ENCODE peak calls at places on chromosome 4, in six cellular contexts. One of them, this sample, is unnamed.

GRCh38 chr4:8641256-8641655 is 48.7 kb downstream of the CPZ start:
- DNase-seq in Caco-2: no peak
- DNase-seq in astrocyte of the spinal cord: no peak
- DNase-seq in uterus: no peak
- DNase-seq in upper lobe of left lung: peak
- DNase-seq in HL-60: no peak
- DNase-seq in this sample: no peak

GRCh38 chr4:62522273-62522672 is 1322.1 kb downstream of the ADGRL3 start:
- DNase-seq in Caco-2: no peak
- DNase-seq in astrocyte of the spinal cord: no peak
- DNase-seq in uterus: no peak
- DNase-seq in upper lobe of left lung: peak
- DNase-seq in HL-60: no peak
- DNase-seq in this sample: no peak

GRCh38 chr4:73127839-73128448 is 58.4 kb upstream of the COX18 start:
- DNase-seq in Caco-2: peak
- DNase-seq in astrocyte of the spinal cord: no peak
- DNase-seq in uterus: no peak
- DNase-seq in upper lobe of left lung: no peak
- DNase-seq in HL-60: no peak
- DNase-seq in this sample: peak

GRCh38 chr4:54095110-54095800 is 4.7 kb upstream of the GSX2 start:
- DNase-seq in Caco-2: no peak
- DNase-seq in astrocyte of the spinal cord: no peak
- DNase-seq in uterus: no peak
- DNase-seq in upper lobe of left lung: no peak
- DNase-seq in HL-60: no peak
- DNase-seq in this sample: no peak

GRCh38 chr4:122469457-122469856 is 12.9 kb upstream of the IL2 start:
- DNase-seq in Caco-2: no peak
- DNase-seq in astrocyte of the spinal cord: no peak
- DNase-seq in uterus: no peak
- DNase-seq in upper lobe of left lung: no peak
- DNase-seq in HL-60: no peak
- DNase-seq in this sample: no peak

GRCh38 chr4:188986271-188986689 is 847.0 kb downstream of the TRIML1 start:
- DNase-seq in Caco-2: no peak
- DNase-seq in astrocyte of the spinal cord: peak
- DNase-seq in uterus: no peak
- DNase-seq in upper lobe of left lung: no peak
- DNase-seq in HL-60: no peak
- DNase-seq in this sample: peak

GRCh38 chr4:96739101-96739500 is 899.2 kb downstream of the PDHA2 start:
- DNase-seq in Caco-2: no peak
- DNase-seq in astrocyte of the spinal cord: peak
- DNase-seq in uterus: no peak
- DNase-seq in upper lobe of left lung: no peak
- DNase-seq in HL-60: no peak
- DNase-seq in this sample: no peak

GRCh38 chr4:182083681-182084410 is 159.4 kb upstream of the TENM3 start:
- DNase-seq in Caco-2: no peak
- DNase-seq in astrocyte of the spinal cord: no peak
- DNase-seq in uterus: no peak
- DNase-seq in upper lobe of left lung: no peak
- DNase-seq in HL-60: no peak
- DNase-seq in this sample: no peak

GRCh38 chr4:121072080-121072835 is at the start of gene NDNF:
- DNase-seq in Caco-2: peak
- DNase-seq in astrocyte of the spinal cord: peak
- DNase-seq in uterus: peak
- DNase-seq in upper lobe of left lung: peak
- DNase-seq in HL-60: peak
- DNase-seq in this sample: peak

GRCh38 chr4:155742310-155743015 is 16.4 kb upstream of the GUCY1B1 start:
- DNase-seq in Caco-2: no peak
- DNase-seq in astrocyte of the spinal cord: no peak
- DNase-seq in uterus: no peak
- DNase-seq in upper lobe of left lung: no peak
- DNase-seq in HL-60: no peak
- DNase-seq in this sample: no peak
- TF ChIP-seq CTCF in Caco-2: no peak
- TF ChIP-seq CTCF in astrocyte of the spinal cord: peak
- TF ChIP-seq CTCF in uterus: no peak
- TF ChIP-seq CTCF in upper lobe of left lung: no peak
- TF ChIP-seq CTCF in HL-60: no peak
- TF ChIP-seq CTCF in this sample: no peak

GRCh38 chr4:190020790-190021717 is 6.0 kb downstream of the FRG2 start:
- DNase-seq in Caco-2: no peak
- DNase-seq in astrocyte of the spinal cord: peak
- DNase-seq in uterus: no peak
- DNase-seq in upper lobe of left lung: peak
- DNase-seq in HL-60: no peak
- DNase-seq in this sample: peak
- H3K4me3 ChIP-seq in Caco-2: no peak
- H3K4me3 ChIP-seq in astrocyte of the spinal cord: peak
- H3K4me3 ChIP-seq in uterus: no peak
- H3K4me3 ChIP-seq in upper lobe of left lung: peak
- H3K4me3 ChIP-seq in HL-60: no peak
- H3K4me3 ChIP-seq in this sample: no peak

DNA sequence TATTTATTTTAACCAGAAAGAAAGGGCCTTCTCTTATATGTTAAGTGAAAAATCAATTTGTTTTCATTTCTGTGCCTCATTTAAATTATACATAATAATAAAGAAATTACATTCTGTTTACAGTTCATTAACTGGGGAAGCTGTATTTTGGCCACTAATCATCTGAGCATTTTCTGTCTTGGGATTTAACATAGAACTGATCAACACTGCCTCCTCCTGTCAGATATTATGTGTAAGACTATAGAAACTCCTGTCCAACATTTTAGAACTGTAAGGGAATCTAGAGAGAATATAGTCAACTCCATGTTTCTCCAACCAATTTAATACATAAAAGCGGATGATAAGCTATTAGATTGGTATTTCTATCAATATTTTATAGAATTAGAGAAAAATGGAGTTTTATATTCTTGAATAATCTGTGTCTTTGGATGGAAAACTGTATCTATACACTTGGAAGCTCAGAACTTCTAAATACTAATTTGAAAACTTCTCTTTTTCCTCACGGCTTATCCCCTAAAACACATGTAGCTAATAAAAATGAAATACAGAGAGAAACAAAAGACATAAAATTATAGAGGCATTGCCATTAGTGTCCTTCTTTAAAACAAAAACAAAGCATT is 33.0 kb downstream of the ENPEP start:
- DNase-seq in Caco-2: peak
- DNase-seq in astrocyte of the spinal cord: peak
- DNase-seq in uterus: no peak
- DNase-seq in upper lobe of left lung: no peak
- DNase-seq in HL-60: no peak
- DNase-seq in this sample: peak
- TF ChIP-seq CTCF in Caco-2: peak
- TF ChIP-seq CTCF in astrocyte of the spinal cord: peak
- TF ChIP-seq CTCF in uterus: peak
- TF ChIP-seq CTCF in upper lobe of left lung: no peak
- TF ChIP-seq CTCF in HL-60: no peak
- TF ChIP-seq CTCF in this sample: peak

GRCh38 chr4:80206111-80206510 is 8.8 kb downstream of the PRDM8 start:
- DNase-seq in Caco-2: no peak
- DNase-seq in astrocyte of the spinal cord: no peak
- DNase-seq in uterus: no peak
- DNase-seq in upper lobe of left lung: no peak
- DNase-seq in HL-60: no peak
- DNase-seq in this sample: no peak

GRCh38 chr4:80207172-80207583 is 9.9 kb downstream of the PRDM8 start:
- DNase-seq in Caco-2: no peak
- DNase-seq in astrocyte of the spinal cord: no peak
- DNase-seq in uterus: no peak
- DNase-seq in upper lobe of left lung: peak
- DNase-seq in HL-60: no peak
- DNase-seq in this sample: no peak

GRCh38 chr4:80208606-80209005 is 11.3 kb downstream of the PRDM8 start:
- DNase-seq in Caco-2: no peak
- DNase-seq in astrocyte of the spinal cord: no peak
- DNase-seq in uterus: no peak
- DNase-seq in upper lobe of left lung: no peak
- DNase-seq in HL-60: no peak
- DNase-seq in this sample: no peak

GRCh38 chr4:80206541-80207171 is 9.4 kb downstream of the PRDM8 start:
- DNase-seq in Caco-2: no peak
- DNase-seq in astrocyte of the spinal cord: no peak
- DNase-seq in uterus: peak
- DNase-seq in upper lobe of left lung: peak
- DNase-seq in HL-60: no peak
- DNase-seq in this sample: no peak

DNA sequence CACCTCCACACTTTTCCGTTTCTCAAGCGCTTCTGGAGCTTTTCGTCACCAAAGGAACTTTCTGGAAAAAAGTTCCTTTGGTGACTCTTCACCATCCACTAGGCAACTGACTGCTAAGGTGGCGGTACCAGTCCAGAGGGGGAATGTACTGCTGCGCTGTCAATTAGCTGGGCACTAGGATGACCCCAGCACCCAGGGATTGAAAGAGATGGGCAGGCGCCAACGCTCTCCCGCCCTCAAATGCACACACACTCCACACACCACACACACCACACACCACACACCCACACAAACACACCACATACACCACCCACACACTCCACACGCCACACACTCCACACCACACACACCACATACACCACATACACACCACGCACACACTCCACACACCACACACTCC is 10.4 kb downstream of the PRDM8 start:
- DNase-seq in Caco-2: no peak
- DNase-seq in astrocyte of the spinal cord: no peak
- DNase-seq in uterus: no peak
- DNase-seq in upper lobe of left lung: no peak
- DNase-seq in HL-60: no peak
- DNase-seq in this sample: no peak
- H3K4me3 ChIP-seq in Caco-2: no peak
- H3K4me3 ChIP-seq in astrocyte of the spinal cord: no peak
- H3K4me3 ChIP-seq in uterus: no peak
- H3K4me3 ChIP-seq in upper lobe of left lung: no peak
- H3K4me3 ChIP-seq in HL-60: no peak
- H3K4me3 ChIP-seq in this sample: no peak

DNA sequence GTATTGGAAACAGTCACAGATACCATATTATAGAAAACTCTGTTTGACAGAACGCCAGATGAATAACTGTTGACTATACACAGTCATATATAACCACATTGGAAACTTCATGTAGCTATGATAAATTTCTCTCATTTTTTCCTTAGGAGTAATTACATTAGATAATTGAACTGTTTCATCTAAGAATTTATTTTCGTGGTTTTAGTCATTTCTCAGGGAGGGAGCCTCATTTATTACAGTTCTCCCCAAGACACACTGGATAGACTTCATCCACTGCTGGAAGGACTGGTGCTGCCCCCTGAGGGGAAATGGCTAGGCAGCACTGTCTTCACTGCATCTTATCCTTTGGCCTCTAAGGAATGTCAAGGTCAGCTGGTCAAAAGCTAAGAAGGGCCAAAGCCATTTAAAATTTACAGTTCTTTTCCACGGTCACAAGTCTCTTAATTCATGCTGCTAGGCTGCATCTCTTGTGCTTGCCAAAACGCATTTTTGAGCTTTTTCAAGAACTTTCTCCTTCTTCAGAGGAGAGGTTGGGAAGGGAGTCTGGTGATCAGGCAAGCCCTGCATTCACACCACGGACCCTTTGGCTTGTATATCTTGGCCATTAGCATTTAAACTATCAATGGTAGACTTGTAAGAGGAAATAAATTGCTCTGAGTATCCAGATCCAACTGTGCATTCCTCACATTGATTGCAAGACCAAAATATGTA is 145.1 kb downstream of the CBR4 start:
- DNase-seq in Caco-2: peak
- DNase-seq in astrocyte of the spinal cord: no peak
- DNase-seq in uterus: no peak
- DNase-seq in upper lobe of left lung: no peak
- DNase-seq in HL-60: no peak
- DNase-seq in this sample: peak
- TF ChIP-seq CTCF in Caco-2: no peak
- TF ChIP-seq CTCF in astrocyte of the spinal cord: peak
- TF ChIP-seq CTCF in uterus: no peak
- TF ChIP-seq CTCF in upper lobe of left lung: no peak
- TF ChIP-seq CTCF in HL-60: no peak
- TF ChIP-seq CTCF in this sample: peak

GRCh38 chr4:4866124-4866832 is 6.8 kb downstream of the MSX1 start:
- DNase-seq in Caco-2: peak
- DNase-seq in astrocyte of the spinal cord: peak
- DNase-seq in uterus: no peak
- DNase-seq in upper lobe of left lung: no peak
- DNase-seq in HL-60: no peak
- DNase-seq in this sample: no peak
- H3K4me3 ChIP-seq in Caco-2: peak
- H3K4me3 ChIP-seq in astrocyte of the spinal cord: peak
- H3K4me3 ChIP-seq in uterus: peak
- H3K4me3 ChIP-seq in upper lobe of left lung: peak
- H3K4me3 ChIP-seq in HL-60: no peak
- H3K4me3 ChIP-seq in this sample: peak

DNA sequence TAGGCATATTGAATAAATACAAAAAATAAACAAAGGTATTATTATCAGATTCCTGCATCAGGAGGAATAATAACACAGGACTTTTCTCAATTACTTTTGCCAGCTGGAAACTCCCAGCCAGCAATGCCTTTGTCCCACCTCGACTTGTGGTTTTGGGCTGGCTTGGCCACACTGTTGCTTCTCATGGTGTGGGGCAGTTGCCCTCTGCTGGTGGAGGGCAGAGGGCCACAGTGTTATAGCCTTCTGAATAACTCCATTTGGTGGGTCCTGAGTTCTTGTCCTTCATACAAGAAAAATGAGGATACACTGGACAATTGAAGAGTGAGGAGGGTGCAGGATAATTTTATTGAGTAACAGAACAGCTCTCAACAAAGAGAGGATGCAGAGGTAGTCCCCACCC is 1206.0 kb upstream of the ADGRL3 start:
- DNase-seq in Caco-2: peak
- DNase-seq in astrocyte of the spinal cord: no peak
- DNase-seq in uterus: no peak
- DNase-seq in upper lobe of left lung: no peak
- DNase-seq in HL-60: no peak
- DNase-seq in this sample: no peak
- TF ChIP-seq CTCF in Caco-2: no peak
- TF ChIP-seq CTCF in astrocyte of the spinal cord: no peak
- TF ChIP-seq CTCF in uterus: no peak
- TF ChIP-seq CTCF in upper lobe of left lung: no peak
- TF ChIP-seq CTCF in HL-60: no peak
- TF ChIP-seq CTCF in this sample: no peak

DNA sequence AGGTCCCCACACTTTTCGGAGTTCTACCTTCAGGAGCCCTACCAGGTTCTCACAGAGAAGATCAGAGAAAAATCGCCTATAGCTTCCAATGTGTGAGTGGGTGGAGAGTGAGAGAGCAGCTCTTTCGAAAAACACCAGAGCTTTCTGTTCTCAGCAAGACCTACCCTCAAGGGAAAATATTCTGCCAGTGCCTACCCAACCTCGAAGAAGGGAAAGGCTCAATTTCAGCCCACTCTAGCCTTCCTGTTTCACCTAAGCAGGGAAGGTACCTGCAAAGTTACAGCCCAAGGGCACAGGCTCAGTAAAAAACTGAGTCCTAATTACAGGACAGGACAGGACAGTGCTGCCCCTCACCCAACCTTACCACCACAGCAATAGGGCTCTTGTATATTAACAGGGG is 104.0 kb upstream of the WDR17 start:
- DNase-seq in Caco-2: no peak
- DNase-seq in astrocyte of the spinal cord: no peak
- DNase-seq in uterus: no peak
- DNase-seq in upper lobe of left lung: no peak
- DNase-seq in HL-60: no peak
- DNase-seq in this sample: no peak
- H3K4me3 ChIP-seq in Caco-2: no peak
- H3K4me3 ChIP-seq in astrocyte of the spinal cord: no peak
- H3K4me3 ChIP-seq in uterus: no peak
- H3K4me3 ChIP-seq in upper lobe of left lung: no peak
- H3K4me3 ChIP-seq in HL-60: no peak
- H3K4me3 ChIP-seq in this sample: no peak

This sample was measured in AG10803.